ENCODE peak calls at places on chromosomes 4 and X, in seven cellular contexts. One of them, this sample, is unnamed.

GRCh38 chr4:23741586-23742240 is 148.1 kb downstream of the PPARGC1A start:
- DNase-seq in AG04450: no peak
- DNase-seq in left ventricle myocardium inferior: no peak
- DNase-seq in neural progenitor cell: no peak
- DNase-seq in AG09309: no peak
- DNase-seq in endothelial cell of umbilical vein: no peak
- DNase-seq in heart left ventricle: no peak
- DNase-seq in this sample: no peak

GRCh38 chr4:56653461-56654237 is 27.4 kb downstream of the HOPX start:
- DNase-seq in AG04450: no peak
- DNase-seq in left ventricle myocardium inferior: no peak
- DNase-seq in neural progenitor cell: no peak
- DNase-seq in AG09309: no peak
- DNase-seq in endothelial cell of umbilical vein: peak; percentile 70
- DNase-seq in heart left ventricle: no peak
- DNase-seq in this sample: no peak

GRCh38 chrX:129738466-129739308 is at the start of gene XPNPEP2:
- DNase-seq in AG04450: no peak
- DNase-seq in left ventricle myocardium inferior: peak; percentile 31
- DNase-seq in neural progenitor cell: peak; percentile 44
- DNase-seq in AG09309: no peak
- DNase-seq in endothelial cell of umbilical vein: no peak
- DNase-seq in heart left ventricle: peak; percentile 25
- DNase-seq in this sample: no peak

GRCh38 chr4:159175165-159175988 is 72.5 kb downstream of the RAPGEF2 start:
- DNase-seq in AG04450: peak; percentile 74
- DNase-seq in left ventricle myocardium inferior: peak; percentile 36
- DNase-seq in neural progenitor cell: peak; percentile 88
- DNase-seq in AG09309: peak; percentile 73
- DNase-seq in endothelial cell of umbilical vein: peak; percentile 93
- DNase-seq in heart left ventricle: peak; percentile 74
- DNase-seq in this sample: peak; percentile 71

GRCh38 chrX:150362599-150363481 is at the start of gene MAMLD1:
- DNase-seq in AG04450: no peak
- DNase-seq in left ventricle myocardium inferior: peak; percentile 75
- DNase-seq in neural progenitor cell: peak; percentile 29
- DNase-seq in AG09309: peak; percentile 51
- DNase-seq in endothelial cell of umbilical vein: peak; percentile 73
- DNase-seq in heart left ventricle: peak; percentile 76
- DNase-seq in this sample: no peak

GRCh38 chr4:4512282-4512681 is 29.6 kb downstream of the STX18 start:
- DNase-seq in AG04450: no peak
- DNase-seq in left ventricle myocardium inferior: no peak
- DNase-seq in neural progenitor cell: no peak
- DNase-seq in AG09309: no peak
- DNase-seq in endothelial cell of umbilical vein: no peak
- DNase-seq in heart left ventricle: no peak
- DNase-seq in this sample: no peak

GRCh38 chrX:37701588-37701987 is 16.0 kb downstream of the XK start:
- DNase-seq in AG04450: no peak
- DNase-seq in left ventricle myocardium inferior: no peak
- DNase-seq in neural progenitor cell: peak; percentile 5
- DNase-seq in AG09309: no peak
- DNase-seq in endothelial cell of umbilical vein: no peak
- DNase-seq in heart left ventricle: no peak
- DNase-seq in this sample: no peak

GRCh38 chr4:139279723-139280620 is at the start of gene MGARP:
- DNase-seq in AG04450: no peak
- DNase-seq in left ventricle myocardium inferior: peak; percentile 16
- DNase-seq in neural progenitor cell: peak; percentile 85
- DNase-seq in AG09309: no peak
- DNase-seq in endothelial cell of umbilical vein: peak; percentile 73
- DNase-seq in heart left ventricle: no peak
- DNase-seq in this sample: no peak

GRCh38 chr4:2277956-2278355 is 16.0 kb upstream of the MXD4 start:
- DNase-seq in AG04450: no peak
- DNase-seq in left ventricle myocardium inferior: no peak
- DNase-seq in neural progenitor cell: no peak
- DNase-seq in AG09309: no peak
- DNase-seq in endothelial cell of umbilical vein: no peak
- DNase-seq in heart left ventricle: no peak
- DNase-seq in this sample: no peak

GRCh38 chrX:34629572-34629971 is 27.5 kb downstream of the TMEM47 start:
- DNase-seq in AG04450: no peak
- DNase-seq in left ventricle myocardium inferior: no peak
- DNase-seq in neural progenitor cell: no peak
- DNase-seq in AG09309: peak; percentile 34
- DNase-seq in endothelial cell of umbilical vein: no peak
- DNase-seq in heart left ventricle: peak; percentile 5
- DNase-seq in this sample: no peak

GRCh38 chr4:80136238-80136637 is 61.1 kb upstream of the PRDM8 start:
- DNase-seq in AG04450: no peak
- DNase-seq in left ventricle myocardium inferior: no peak
- DNase-seq in neural progenitor cell: no peak
- DNase-seq in AG09309: no peak
- DNase-seq in endothelial cell of umbilical vein: no peak
- DNase-seq in heart left ventricle: no peak
- DNase-seq in this sample: no peak

GRCh38 chr4:100906973-100907372 is 389.2 kb upstream of the EMCN start:
- DNase-seq in AG04450: no peak
- DNase-seq in left ventricle myocardium inferior: no peak
- DNase-seq in neural progenitor cell: no peak
- DNase-seq in AG09309: no peak
- DNase-seq in endothelial cell of umbilical vein: no peak
- DNase-seq in heart left ventricle: no peak
- DNase-seq in this sample: no peak

GRCh38 chrX:13622565-13622964 is 30.4 kb upstream of the TCEANC start:
- DNase-seq in AG04450: no peak
- DNase-seq in left ventricle myocardium inferior: no peak
- DNase-seq in neural progenitor cell: no peak
- DNase-seq in AG09309: no peak
- DNase-seq in endothelial cell of umbilical vein: no peak
- DNase-seq in heart left ventricle: no peak
- DNase-seq in this sample: no peak

GRCh38 chr4:6342530-6343293 is 73.1 kb downstream of the WFS1 start:
- DNase-seq in AG04450: no peak
- DNase-seq in left ventricle myocardium inferior: peak; percentile 70
- DNase-seq in neural progenitor cell: peak; percentile 59
- DNase-seq in AG09309: no peak
- DNase-seq in endothelial cell of umbilical vein: no peak
- DNase-seq in heart left ventricle: peak; percentile 63
- DNase-seq in this sample: no peak

GRCh38 chr4:101973331-101973730 is 182.8 kb downstream of the BANK1 start:
- DNase-seq in AG04450: no peak
- DNase-seq in left ventricle myocardium inferior: no peak
- DNase-seq in neural progenitor cell: no peak
- DNase-seq in AG09309: no peak
- DNase-seq in endothelial cell of umbilical vein: peak; percentile 41
- DNase-seq in heart left ventricle: no peak
- DNase-seq in this sample: no peak
- H3K4me3 ChIP-seq in AG04450: no peak overlapping the region
- H3K4me3 ChIP-seq in left ventricle myocardium inferior: no peak overlapping the region
- H3K4me3 ChIP-seq in neural progenitor cell: no peak overlapping the region
- H3K4me3 ChIP-seq in AG09309: no peak overlapping the region
- H3K4me3 ChIP-seq in endothelial cell of umbilical vein: no peak overlapping the region
- H3K4me3 ChIP-seq in heart left ventricle: no peak overlapping the region
- H3K4me3 ChIP-seq in this sample: no peak overlapping the region

DNA sequence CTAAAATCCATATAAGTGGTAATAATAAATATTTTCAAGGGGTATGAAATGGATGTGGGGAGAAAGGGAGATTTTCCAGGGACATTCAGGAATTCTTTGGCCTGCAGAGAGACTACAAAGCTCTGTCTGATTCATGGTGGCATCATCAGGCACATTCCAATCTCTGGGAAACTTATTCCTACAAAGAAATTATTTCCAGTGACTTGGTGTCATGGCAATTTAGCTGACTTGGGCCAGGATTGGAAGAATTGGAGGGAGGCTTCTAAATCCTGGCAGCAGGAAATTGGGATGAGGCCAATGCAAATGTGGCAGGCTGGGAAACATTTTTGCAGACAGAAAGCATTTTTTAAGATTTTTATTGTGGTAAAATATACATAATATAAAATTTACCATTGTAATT is 204.6 kb downstream of the RTL9 start:
- DNase-seq in AG04450: no peak
- DNase-seq in left ventricle myocardium inferior: no peak
- DNase-seq in neural progenitor cell: no peak
- DNase-seq in AG09309: peak; percentile 23
- DNase-seq in endothelial cell of umbilical vein: no peak
- DNase-seq in heart left ventricle: no peak
- DNase-seq in this sample: no peak
- H3K4me3 ChIP-seq in AG04450: no peak overlapping the region
- H3K4me3 ChIP-seq in left ventricle myocardium inferior: no peak overlapping the region
- H3K4me3 ChIP-seq in neural progenitor cell: no peak overlapping the region
- H3K4me3 ChIP-seq in AG09309: no peak overlapping the region
- H3K4me3 ChIP-seq in endothelial cell of umbilical vein: no peak overlapping the region
- H3K4me3 ChIP-seq in heart left ventricle: no peak overlapping the region
- H3K4me3 ChIP-seq in this sample: no peak overlapping the region

DNA sequence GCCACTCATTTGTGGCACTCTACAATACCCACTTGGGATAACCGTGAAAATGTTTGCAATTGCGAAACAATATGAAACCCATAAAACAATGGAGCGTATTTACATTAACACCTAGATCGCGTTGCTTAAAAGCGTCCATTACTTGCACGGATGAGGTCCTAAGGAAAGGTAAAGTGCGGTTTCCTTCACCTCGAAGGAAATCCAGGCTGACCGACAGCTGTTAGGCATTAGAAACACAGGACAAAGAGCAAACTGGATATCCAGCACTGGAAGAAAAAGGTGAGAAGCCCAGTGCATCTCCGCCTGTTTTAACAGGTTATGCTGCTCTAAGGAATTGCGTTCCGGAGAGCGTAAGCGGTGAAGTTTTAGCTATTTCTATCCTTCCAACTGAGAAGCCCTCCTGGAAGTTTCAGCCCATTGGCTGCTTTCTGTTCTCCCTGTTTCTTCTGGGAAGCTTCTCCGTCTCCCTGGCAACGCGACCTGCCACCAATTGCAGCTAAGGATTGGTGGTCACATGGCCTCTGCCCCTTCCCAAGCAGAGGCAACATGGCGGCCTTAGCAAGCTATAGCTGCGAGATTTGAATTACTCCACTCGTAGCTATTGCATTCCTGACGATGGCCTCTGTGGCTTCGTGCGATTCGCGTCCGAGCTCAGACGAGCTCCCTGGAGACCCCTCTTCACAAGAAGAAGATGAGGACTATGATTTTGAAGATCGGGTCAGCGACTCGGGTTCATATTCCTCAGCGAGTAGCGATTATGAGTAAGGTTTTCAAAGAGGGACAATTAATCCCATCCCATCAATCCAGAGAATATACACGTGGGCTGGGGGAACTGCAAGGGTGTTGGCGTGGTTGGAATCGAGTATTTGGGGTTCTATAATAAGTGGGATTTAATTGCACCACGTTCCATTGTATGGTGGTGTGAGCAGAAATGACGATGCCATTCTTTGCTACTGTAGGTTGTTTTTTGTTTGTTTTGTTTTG is at the start of gene INTU:
- DNase-seq in AG04450: peak; percentile 92
- DNase-seq in left ventricle myocardium inferior: peak; percentile 92
- DNase-seq in neural progenitor cell: peak; percentile 97
- DNase-seq in AG09309: peak; percentile 84
- DNase-seq in endothelial cell of umbilical vein: peak; percentile 97
- DNase-seq in heart left ventricle: peak; percentile 94
- DNase-seq in this sample: peak; percentile 87
- H3K4me3 ChIP-seq in AG04450: peak within 1 kb of the TSS; percentile 78
- H3K4me3 ChIP-seq in left ventricle myocardium inferior: peak within 1 kb of the TSS; percentile 76
- H3K4me3 ChIP-seq in neural progenitor cell: peak within 1 kb of the TSS; percentile 72
- H3K4me3 ChIP-seq in AG09309: peak within 1 kb of the TSS; percentile 71
- H3K4me3 ChIP-seq in endothelial cell of umbilical vein: peak within 1 kb of the TSS; percentile 65
- H3K4me3 ChIP-seq in heart left ventricle: peak within 1 kb of the TSS; percentile 67
- H3K4me3 ChIP-seq in this sample: peak within 1 kb of the TSS; percentile 74

GRCh38 chrX:40434947-40435346 is 145.8 kb upstream of the ATP6AP2 start:
- DNase-seq in AG04450: no peak
- DNase-seq in left ventricle myocardium inferior: peak; percentile 18
- DNase-seq in neural progenitor cell: peak; percentile 48
- DNase-seq in AG09309: no peak
- DNase-seq in endothelial cell of umbilical vein: no peak
- DNase-seq in heart left ventricle: peak; percentile 12
- DNase-seq in this sample: peak; percentile 72
- H3K4me3 ChIP-seq in AG04450: no peak overlapping the region
- H3K4me3 ChIP-seq in left ventricle myocardium inferior: no peak overlapping the region
- H3K4me3 ChIP-seq in neural progenitor cell: no peak overlapping the region
- H3K4me3 ChIP-seq in AG09309: no peak overlapping the region
- H3K4me3 ChIP-seq in endothelial cell of umbilical vein: no peak overlapping the region
- H3K4me3 ChIP-seq in heart left ventricle: no peak overlapping the region
- H3K4me3 ChIP-seq in this sample: no peak overlapping the region

GRCh38 chrX:57289089-57289488 is 2.6 kb downstream of the FAAH2 start:
- DNase-seq in AG04450: no peak
- DNase-seq in left ventricle myocardium inferior: no peak
- DNase-seq in neural progenitor cell: no peak
- DNase-seq in AG09309: no peak
- DNase-seq in endothelial cell of umbilical vein: no peak
- DNase-seq in heart left ventricle: no peak
- DNase-seq in this sample: no peak

GRCh38 chrX:57282568-57282967 is 3.9 kb upstream of the FAAH2 start:
- DNase-seq in AG04450: no peak
- DNase-seq in left ventricle myocardium inferior: no peak
- DNase-seq in neural progenitor cell: no peak
- DNase-seq in AG09309: no peak
- DNase-seq in endothelial cell of umbilical vein: no peak
- DNase-seq in heart left ventricle: no peak
- DNase-seq in this sample: no peak

GRCh38 chrX:57285001-57285400 is 1.5 kb upstream of the FAAH2 start:
- DNase-seq in AG04450: no peak
- DNase-seq in left ventricle myocardium inferior: no peak
- DNase-seq in neural progenitor cell: no peak
- DNase-seq in AG09309: no peak
- DNase-seq in endothelial cell of umbilical vein: no peak
- DNase-seq in heart left ventricle: no peak
- DNase-seq in this sample: no peak

DNA sequence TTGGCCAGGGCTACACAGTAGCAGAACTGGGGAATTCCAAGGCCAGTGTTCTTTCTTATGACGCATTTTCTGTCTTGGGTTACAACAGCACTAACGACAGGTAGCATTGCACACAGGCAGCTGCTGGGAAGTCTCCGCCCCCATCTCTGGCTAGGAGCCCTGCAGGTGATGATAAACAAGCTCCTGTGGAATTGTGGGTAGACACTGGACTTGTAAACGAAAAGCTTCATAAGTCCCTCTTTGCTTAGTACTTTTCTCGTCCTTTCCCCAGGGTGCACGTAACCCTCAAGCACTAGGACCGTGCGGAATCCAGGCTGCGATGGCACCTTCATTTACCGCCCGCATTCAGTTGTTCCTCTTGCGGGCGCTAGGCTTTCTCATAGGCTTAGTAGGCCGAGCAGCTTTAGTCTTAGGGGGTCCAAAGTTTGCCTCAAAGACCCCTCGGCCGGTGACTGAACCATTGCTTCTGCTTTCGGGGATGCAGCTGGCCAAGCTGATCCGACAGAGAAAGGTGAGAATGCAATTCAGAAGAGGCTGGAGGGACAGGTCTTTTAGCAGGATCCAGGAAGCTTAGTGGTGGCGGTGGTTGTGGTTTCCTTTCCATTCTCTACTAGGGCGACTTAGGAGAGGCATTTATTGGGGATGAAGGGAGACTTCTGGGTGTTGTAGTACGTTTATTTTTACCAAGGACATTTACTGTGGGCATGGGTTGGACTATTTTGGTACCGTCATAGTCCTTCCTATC is at the start of gene FAAH2:
- DNase-seq in AG04450: no peak
- DNase-seq in left ventricle myocardium inferior: no peak
- DNase-seq in neural progenitor cell: peak; percentile 73
- DNase-seq in AG09309: no peak
- DNase-seq in endothelial cell of umbilical vein: peak; percentile 1
- DNase-seq in heart left ventricle: no peak
- DNase-seq in this sample: peak; percentile 54
- H3K4me3 ChIP-seq in AG04450: no peak within 1 kb of the TSS
- H3K4me3 ChIP-seq in left ventricle myocardium inferior: peak within 1 kb of the TSS; percentile 53
- H3K4me3 ChIP-seq in neural progenitor cell: peak within 1 kb of the TSS; percentile 61
- H3K4me3 ChIP-seq in AG09309: no peak within 1 kb of the TSS
- H3K4me3 ChIP-seq in endothelial cell of umbilical vein: no peak within 1 kb of the TSS
- H3K4me3 ChIP-seq in heart left ventricle: peak within 1 kb of the TSS; percentile 26
- H3K4me3 ChIP-seq in this sample: peak within 1 kb of the TSS; percentile 60